ENCODE peak calls at places on chromosomes 16 and 17, in ten cellular contexts. S, W, E, M, J, P, C, I, Z and V are unnamed samples.

GRCh38 chr17:47797797-47798196 is 23.8 kb downstream of the OSBPL7 start:
- DNase-seq in S (no peak), W (no peak), E (no peak), M (no peak), J (no peak), P (no peak), C (peak), I (peak), Z (no peak), V (no peak)

GRCh38 chr17:43669971-43670644 is 8.4 kb upstream of the MEOX1 start:
- DNase-seq in S (peak), W (no peak), E (no peak), M (no peak), J (no peak), P (no peak), C (peak), I (no peak), Z (no peak), V (no peak)

GRCh38 chr17:4549781-4550533 is 5.2 kb downstream of the MYBBP1A start:
- DNase-seq in S (no peak), W (no peak), E (no peak), M (no peak), J (peak), P (peak), C (no peak), I (no peak), Z (no peak), V (no peak)

GRCh38 chr16:2511128-2511785 is 2.5 kb upstream of the ATP6V0C start:
- DNase-seq in S (no peak), W (peak), E (peak), M (peak), J (peak), P (peak), C (peak), I (peak), Z (no peak), V (peak)

GRCh38 chr17:82495844-82496528 is 23.5 kb upstream of the FOXK2 start:
- DNase-seq in S (peak), W (no peak), E (no peak), M (peak), J (no peak), P (no peak), C (no peak), I (no peak), Z (no peak), V (no peak)

GRCh38 chr17:1090454-1091189 is 89.2 kb downstream of the ABR start:
- DNase-seq in S (no peak), W (no peak), E (no peak), M (no peak), J (no peak), P (no peak), C (no peak), I (no peak), Z (no peak), V (no peak)

GRCh38 chr16:10126686-10127085 is 55.5 kb downstream of the GRIN2A start:
- DNase-seq in S (peak), W (no peak), E (no peak), M (no peak), J (no peak), P (no peak), C (peak), I (peak), Z (no peak), V (peak)

GRCh38 chr16:81889896-81890634 is 111.0 kb downstream of the PLCG2 start:
- DNase-seq in S (peak), W (peak), E (no peak), M (peak), J (no peak), P (no peak), C (peak), I (peak), Z (no peak), V (peak)

GRCh38 chr17:66343531-66344078 is 41.2 kb downstream of the PRKCA start:
- DNase-seq in S (no peak), W (no peak), E (no peak), M (no peak), J (no peak), P (no peak), C (peak), I (peak), Z (no peak), V (peak)

GRCh38 chr17:14755002-14755401 is 454.1 kb downstream of the HS3ST3B1 start:
- DNase-seq in S (peak), W (no peak), E (no peak), M (no peak), J (no peak), P (no peak), C (no peak), I (no peak), Z (no peak), V (peak)

GRCh38 chr17:50101346-50102163 is 6.4 kb downstream of the PDK2 start:
- DNase-seq in S (no peak), W (no peak), E (no peak), M (peak), J (peak), P (peak), C (no peak), I (no peak), Z (no peak), V (no peak)

GRCh38 chr17:951388-952132 is 28.0 kb downstream of the NXN start:
- DNase-seq in S (peak), W (peak), E (no peak), M (peak), J (peak), P (peak), C (peak), I (peak), Z (no peak), V (peak)

GRCh38 chr17:79739148-79740062 is 8.7 kb downstream of the ENPP7 start:
- DNase-seq in S (peak), W (no peak), E (no peak), M (no peak), J (no peak), P (peak), C (peak), I (no peak), Z (no peak), V (no peak)

GRCh38 chr17:14429084-14429483 is 128.2 kb downstream of the HS3ST3B1 start:
- DNase-seq in S (no peak), W (no peak), E (no peak), M (no peak), J (no peak), P (no peak), C (no peak), I (no peak), Z (no peak), V (no peak)

GRCh38 chr17:68378202-68379149 is 78.8 kb downstream of the WIPI1 start:
- DNase-seq in S (peak), W (peak), E (peak), M (peak), J (peak), P (peak), C (peak), I (peak), Z (no peak), V (peak)

GRCh38 chr17:51647873-51648272 is 387.5 kb downstream of the UTP18 start:
- DNase-seq in S (peak), W (no peak), E (no peak), M (no peak), J (no peak), P (no peak), C (peak), I (no peak), Z (no peak), V (no peak)

GRCh38 chr17:70629902-70630301 is 460.6 kb downstream of the KCNJ2 start:
- DNase-seq in S (no peak), W (no peak), E (no peak), M (no peak), J (no peak), P (no peak), C (no peak), I (peak), Z (no peak), V (peak)

GRCh38 chr17:51427259-51428255 is 167.2 kb downstream of the UTP18 start:
- DNase-seq in S (no peak), W (no peak), E (no peak), M (no peak), J (no peak), P (no peak), C (no peak), I (no peak), Z (peak), V (no peak)

GRCh38 chr17:73304971-73305786 is 6.6 kb downstream of the CDC42EP4 start:
- DNase-seq in S (peak), W (no peak), E (peak), M (no peak), J (peak), P (peak), C (peak), I (peak), Z (no peak), V (peak)

GRCh38 chr17:61267847-61268246 is 131.8 kb upstream of the TBX2 start:
- DNase-seq in S (no peak), W (no peak), E (no peak), M (no peak), J (no peak), P (no peak), C (no peak), I (no peak), Z (no peak), V (no peak)
- H3K4me3 ChIP-seq in S (no peak), W (no peak), E (no peak), M (no peak), J (no peak), P (no peak), C (no peak), I (no peak), Z (no peak), V (no peak)

DNA sequence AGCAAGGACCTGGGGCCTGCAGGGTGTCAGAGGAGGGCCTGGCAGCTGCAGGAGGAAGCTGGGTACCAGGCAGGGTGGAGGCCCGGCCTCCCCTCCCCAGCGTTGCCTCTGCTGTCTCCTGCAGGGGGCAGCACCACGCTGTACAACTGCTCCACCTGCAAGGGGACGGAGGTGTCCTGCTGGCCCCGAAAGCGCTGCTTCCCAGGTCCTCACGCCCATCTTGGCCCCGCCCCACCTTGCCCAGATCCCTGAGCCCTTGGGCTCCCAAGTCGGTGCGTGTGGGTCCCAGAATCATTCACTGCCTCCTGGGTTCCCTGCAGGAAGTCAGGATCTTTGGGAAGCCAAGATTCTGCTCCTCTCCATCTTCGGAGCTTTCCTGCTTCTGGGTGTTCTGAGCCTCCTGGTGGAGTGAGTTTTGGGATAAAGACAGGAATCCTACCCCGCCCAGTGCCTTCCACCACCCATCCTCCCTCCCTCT is 1.2 kb downstream of the TMEM95 start:
- DNase-seq in S (peak), W (no peak), E (peak), M (peak), J (peak), P (peak), C (peak), I (peak), Z (peak), V (peak)
- TF ChIP-seq CTCF in S (peak), W (peak), E (peak), M (peak), J (peak), P (peak), C (peak), I (peak), Z (peak), V (peak)

GRCh38 chr17:77124192-77124908 is 16.4 kb upstream of the SEC14L1 start:
- DNase-seq in S (peak), W (no peak), E (no peak), M (no peak), J (no peak), P (no peak), C (peak), I (peak), Z (no peak), V (peak)
- H3K4me3 ChIP-seq in S (no peak), W (no peak), E (no peak), M (no peak), J (no peak), P (no peak), C (no peak), I (no peak), Z (no peak), V (no peak)

GRCh38 chr16:70679653-70680494 is 6.0 kb downstream of the MTSS2 start:
- DNase-seq in S (no peak), W (no peak), E (no peak), M (peak), J (peak), P (peak), C (no peak), I (no peak), Z (no peak), V (no peak)
- TF ChIP-seq CTCF in S (peak), W (peak), E (peak), M (no peak), J (peak), P (peak), C (peak), I (peak), Z (peak), V (no peak)

DNA sequence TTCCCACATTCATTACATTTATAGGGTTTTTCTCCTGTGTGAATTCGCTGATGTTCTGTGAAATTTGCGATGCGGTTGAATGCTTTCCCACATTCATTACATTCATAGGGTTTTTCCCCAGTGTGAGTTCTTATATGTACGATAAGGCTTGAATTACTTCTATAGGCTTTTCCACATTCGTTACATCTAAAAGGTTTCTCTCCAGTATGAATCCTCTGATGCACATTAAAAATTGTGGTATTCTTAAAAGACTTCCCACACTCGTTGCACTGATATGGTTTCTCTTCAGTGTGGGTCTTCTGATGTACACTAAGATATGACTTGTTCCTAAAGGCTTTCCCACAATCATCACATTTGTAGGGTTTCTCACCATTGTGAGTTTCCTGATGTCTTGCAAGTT is 30.4 kb downstream of the ZNF624 start:
- DNase-seq in S (no peak), W (no peak), E (no peak), M (no peak), J (no peak), P (no peak), C (no peak), I (no peak), Z (no peak), V (no peak)
- H3K4me3 ChIP-seq in S (no peak), W (no peak), E (no peak), M (no peak), J (no peak), P (no peak), C (no peak), I (no peak), Z (no peak), V (no peak)

GRCh38 chr16:86256995-86257394 is 253.3 kb upstream of the FOXF1 start:
- DNase-seq in S (no peak), W (no peak), E (no peak), M (no peak), J (no peak), P (no peak), C (no peak), I (no peak), Z (no peak), V (no peak)

GRCh38 chr16:86251682-86252081 is 258.6 kb upstream of the FOXF1 start:
- DNase-seq in S (no peak), W (peak), E (no peak), M (no peak), J (no peak), P (no peak), C (no peak), I (no peak), Z (no peak), V (no peak)

GRCh38 chr16:86248325-86248905 is 261.9 kb upstream of the FOXF1 start:
- DNase-seq in S (no peak), W (no peak), E (no peak), M (no peak), J (no peak), P (no peak), C (no peak), I (no peak), Z (no peak), V (no peak)

GRCh38 chr16:86249631-86250030 is 260.7 kb upstream of the FOXF1 start:
- DNase-seq in S (no peak), W (no peak), E (no peak), M (no peak), J (no peak), P (no peak), C (no peak), I (no peak), Z (no peak), V (no peak)

GRCh38 chr16:86252596-86252995 is 257.7 kb upstream of the FOXF1 start:
- DNase-seq in S (peak), W (no peak), E (no peak), M (no peak), J (no peak), P (no peak), C (peak), I (peak), Z (no peak), V (peak)
- TF ChIP-seq CTCF in S (no peak), W (peak), E (no peak), M (no peak), J (no peak), P (no peak), C (peak), I (peak), Z (no peak), V (peak)

DNA sequence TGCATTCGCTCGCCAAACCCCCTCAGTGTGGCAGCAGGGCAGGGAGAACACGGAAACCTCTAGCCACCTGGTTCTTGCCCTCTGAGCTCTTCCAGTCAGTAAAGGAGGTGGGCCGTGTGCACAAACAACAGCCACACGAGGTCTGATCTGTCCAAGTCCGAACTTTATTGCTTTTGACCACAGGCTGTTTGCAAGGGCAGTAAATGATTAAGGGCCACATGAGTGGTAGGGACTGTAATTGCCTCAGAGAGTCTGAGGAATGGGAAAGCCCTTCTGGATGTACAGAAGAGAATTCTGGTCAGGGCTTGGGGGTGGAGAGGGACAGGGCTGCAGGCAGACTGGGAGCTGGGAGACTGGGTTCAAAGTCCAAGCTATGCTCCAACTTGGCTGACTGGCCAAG is 75.7 kb upstream of the LHX1 start:
- DNase-seq in S (no peak), W (no peak), E (no peak), M (no peak), J (no peak), P (no peak), C (no peak), I (no peak), Z (no peak), V (no peak)
- H3K4me3 ChIP-seq in S (no peak), W (no peak), E (no peak), M (no peak), J (no peak), P (no peak), C (no peak), I (no peak), Z (no peak), V (no peak)